ENCODE peak calls at places on chromosomes 16 and 17, in four cellular contexts. F, W, Q and T are unnamed samples.

GRCh38 chr17:59010026-59010425 is 96.7 kb downstream of the TRIM37 start:
- DNase-seq in F (no peak), W (no peak), Q (no peak), T (no peak)

GRCh38 chr17:48901241-48901640 is 7.0 kb upstream of the UBE2Z start:
- DNase-seq in F (no peak), W (no peak), Q (no peak), T (no peak)

GRCh38 chr17:47785538-47786123 is 36.0 kb downstream of the OSBPL7 start:
- DNase-seq in F (no peak), W (no peak), Q (no peak), T (no peak)

GRCh38 chr16:17526956-17527355 is 56.2 kb upstream of the XYLT1 start:
- DNase-seq in F (no peak), W (no peak), Q (no peak), T (no peak)

GRCh38 chr16:3029499-3030127 is 5.8 kb downstream of the THOC6 start:
- DNase-seq in F (no peak), W (no peak), Q (no peak), T (no peak)

GRCh38 chr16:48126801-48127644 is 28.8 kb downstream of the ABCC12 start:
- DNase-seq in F (no peak), W (no peak), Q (no peak), T (no peak)

GRCh38 chr17:40351185-40352043 is 13.1 kb downstream of the GJD3 start:
- DNase-seq in F (no peak), W (peak; percentile 43), Q (no peak), T (no peak)

GRCh38 chr17:65071861-65072260 is 15.3 kb upstream of the GNA13 start:
- DNase-seq in F (no peak), W (no peak), Q (no peak), T (no peak)

GRCh38 chr16:85541619-85542547 is 71.2 kb upstream of the GSE1 start:
- DNase-seq in F (no peak), W (no peak), Q (no peak), T (no peak)

GRCh38 chr16:63625141-63625540 is 1496.7 kb downstream of the CDH11 start:
- DNase-seq in F (no peak), W (no peak), Q (no peak), T (no peak)

GRCh38 chr17:61475726-61476125 is 23.5 kb downstream of the TBX4 start:
- DNase-seq in F (no peak), W (no peak), Q (no peak), T (no peak)

GRCh38 chr16:82801361-82801760 is 174.6 kb downstream of the CDH13 start:
- DNase-seq in F (no peak), W (no peak), Q (no peak), T (no peak)

GRCh38 chr16:83715217-83715920 is 92.4 kb upstream of the HSBP1 start:
- DNase-seq in F (no peak), W (no peak), Q (peak; percentile 32), T (no peak)

GRCh38 chr16:9102943-9103342 is 11.5 kb downstream of the HAPSTR1 start:
- DNase-seq in F (no peak), W (peak; percentile 54), Q (no peak), T (no peak)

GRCh38 chr16:74580828-74581227 is 26.1 kb downstream of the GLG1 start:
- DNase-seq in F (no peak), W (no peak), Q (no peak), T (no peak)

GRCh38 chr17:36827056-36827455 is 110.2 kb upstream of the LHX1 start:
- DNase-seq in F (no peak), W (no peak), Q (no peak), T (no peak)

GRCh38 chr17:31392856-31393748 is 1.6 kb downstream of the RAB11FIP4 start:
- DNase-seq in F (peak; percentile 9), W (no peak), Q (no peak), T (peak; percentile 87)

GRCh38 chr17:50187741-50188520 is 13.5 kb downstream of the COL1A1 start:
- DNase-seq in F (no peak), W (no peak), Q (no peak), T (no peak)

GRCh38 chr17:56914641-56915263 is 903 bp upstream of the TRIM25 start:
- DNase-seq in F (peak; percentile 30), W (no peak), Q (no peak), T (no peak)

GRCh38 chr16:88678224-88678979 is 7.9 kb downstream of the SNAI3 start:
- DNase-seq in F (no peak), W (no peak), Q (no peak), T (no peak)

GRCh38 chr16:48617711-48618148 is 7.8 kb upstream of the N4BP1 start:
- DNase-seq in F (peak; percentile 79), W (no peak), Q (no peak), T (no peak)

GRCh38 chr16:54054237-54054780 is 232.3 kb downstream of the IRX3 start:
- DNase-seq in F (no peak), W (no peak), Q (no peak), T (no peak)

GRCh38 chr17:31582151-31582907 is 190.9 kb downstream of the RAB11FIP4 start:
- DNase-seq in F (peak; percentile 29), W (no peak), Q (no peak), T (no peak)

GRCh38 chr17:18129041-18129502 is 20.5 kb downstream of the MYO15A start:
- DNase-seq in F (peak; percentile 73), W (no peak), Q (no peak), T (no peak)

GRCh38 chr16:85557083-85557975 is 55.8 kb upstream of the GSE1 start:
- DNase-seq in F (peak; percentile 48), W (no peak), Q (no peak), T (no peak)

GRCh38 chr17:59830846-59831486 is 61.8 kb downstream of the TUBD1 start:
- DNase-seq in F (no peak), W (no peak), Q (no peak), T (no peak)

GRCh38 chr16:65600629-65601028 is 478.8 kb upstream of the CDH11 start:
- DNase-seq in F (no peak), W (no peak), Q (no peak), T (no peak)

GRCh38 chr17:44115585-44116415 is 7.6 kb downstream of the HDAC5 start:
- DNase-seq in F (peak; percentile 32), W (no peak), Q (no peak), T (no peak)

GRCh38 chr17:76528156-76528527 is 9.4 kb downstream of the CYGB start:
- DNase-seq in F (no peak), W (no peak), Q (no peak), T (no peak)

GRCh38 chr16:3058173-3059030 is 7.0 kb upstream of the IL32 start:
- DNase-seq in F (peak; percentile 67), W (peak; percentile 75), Q (no peak), T (no peak)

GRCh38 chr16:73368715-73369114 is 320.8 kb upstream of the ZFHX3 start:
- DNase-seq in F (no peak), W (no peak), Q (no peak), T (peak; percentile 12)

GRCh38 chr16:11562411-11562810 is 24.3 kb downstream of the LITAF start:
- DNase-seq in F (no peak), W (no peak), Q (no peak), T (no peak)
- H3K4me1 ChIP-seq in F (peaks cover 7% of the 10 kb centered on the region), W (peaks cover 79% of the 10 kb centered on the region), Q (peaks cover 45% of the 10 kb centered on the region), T (peaks cover 83% of the 10 kb centered on the region)

GRCh38 chr16:22075776-22076175 is 16.6 kb upstream of the VWA3A start:
- DNase-seq in F (no peak), W (no peak), Q (no peak), T (no peak)
- H3K27ac ChIP-seq in F (no peak overlapping the region), W (no peak overlapping the region), Q (no peak overlapping the region), T (no peak overlapping the region)

GRCh38 chr16:68764866-68765265 is 27.8 kb downstream of the CDH1 start:
- DNase-seq in F (no peak), W (no peak), Q (no peak), T (no peak)

GRCh38 chr16:68759062-68759461 is 22.0 kb downstream of the CDH1 start:
- DNase-seq in F (no peak), W (no peak), Q (no peak), T (no peak)

GRCh38 chr16:68756250-68757051 is 19.4 kb downstream of the CDH1 start:
- DNase-seq in F (no peak), W (peak; percentile 59), Q (no peak), T (no peak)

GRCh38 chr16:68762996-68763756 is 26.1 kb downstream of the CDH1 start:
- DNase-seq in F (no peak), W (no peak), Q (no peak), T (no peak)

GRCh38 chr16:68760671-68761275 is 23.7 kb downstream of the CDH1 start:
- DNase-seq in F (no peak), W (no peak), Q (no peak), T (no peak)
- H3K36me3 ChIP-seq in F (no peaks in the 10 kb centered on the region), W (no peaks in the 10 kb centered on the region), Q (no peaks in the 10 kb centered on the region), T (no peaks in the 10 kb centered on the region)

DNA sequence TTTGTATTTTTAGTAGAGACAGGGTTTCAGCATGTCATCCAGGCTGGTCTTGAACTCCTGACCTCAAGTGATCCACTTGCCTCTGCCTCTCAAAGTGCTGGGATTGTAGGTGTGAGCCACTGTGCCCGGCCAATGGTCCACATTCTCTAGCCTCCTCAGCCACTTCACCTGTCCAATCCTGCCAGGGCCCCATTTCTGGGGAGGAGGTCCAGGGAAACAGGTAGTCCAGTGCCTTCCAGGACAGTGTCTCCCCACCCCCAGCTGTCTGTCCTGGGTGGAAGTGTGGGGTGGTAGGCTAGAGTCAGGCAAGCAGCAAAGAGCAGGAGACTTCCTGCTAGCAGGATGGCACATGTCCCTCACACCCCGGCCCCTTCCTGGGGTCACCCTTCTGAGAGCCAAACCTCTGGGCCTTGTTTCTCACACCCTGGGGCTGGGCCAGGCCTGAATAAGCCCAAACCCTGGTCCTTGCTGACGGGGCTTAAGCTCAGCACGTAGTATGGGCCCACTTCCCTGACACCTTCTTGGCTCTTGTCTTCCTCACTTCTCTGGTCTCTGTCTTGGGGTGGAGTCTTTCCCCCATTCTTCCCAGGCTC is 5.0 kb downstream of the FHOD1 start:
- DNase-seq in F (no peak), W (no peak), Q (no peak), T (no peak)
- H3K4me1 ChIP-seq in F (peaks cover 37% of the 10 kb centered on the region), W (peaks cover 28% of the 10 kb centered on the region), Q (peaks cover 47% of the 10 kb centered on the region), T (peaks cover 37% of the 10 kb centered on the region)

GRCh38 chr16:53042235-53042645 is 10.5 kb downstream of the CHD9NB start:
- DNase-seq in F (no peak), W (no peak), Q (no peak), T (no peak)
- H3K27ac ChIP-seq in F (peak overlapping the region; percentile 73), W (no peak overlapping the region), Q (no peak overlapping the region), T (peak overlapping the region; percentile 80)